ENCODE peak calls at places on chromosomes 12 and 14, in four cellular contexts. One of them, this sample, is unnamed.

GRCh38 chr12:112409906-112410244 is 470 bp upstream of the RPL6 start:
- DNase-seq in suprapubic skin: no peak
- DNase-seq in vagina: no peak
- DNase-seq in transverse colon: no peak
- DNase-seq in this sample: no peak

GRCh38 chr14:79044894-79045624 is 874.9 kb downstream of the NRXN3 start:
- DNase-seq in suprapubic skin: no peak
- DNase-seq in vagina: no peak
- DNase-seq in transverse colon: peak; percentile 29
- DNase-seq in this sample: no peak

GRCh38 chr14:50318031-50318626 is 6.0 kb downstream of the DMAC2L start:
- DNase-seq in suprapubic skin: no peak
- DNase-seq in vagina: no peak
- DNase-seq in transverse colon: no peak
- DNase-seq in this sample: no peak

GRCh38 chr12:8779862-8780261 is 42.6 kb upstream of the A2ML1 start:
- DNase-seq in suprapubic skin: no peak
- DNase-seq in vagina: no peak
- DNase-seq in transverse colon: no peak
- DNase-seq in this sample: no peak

GRCh38 chr12:114401346-114402320 is 4.3 kb downstream of the TBX5 start:
- DNase-seq in suprapubic skin: no peak
- DNase-seq in vagina: no peak
- DNase-seq in transverse colon: no peak
- DNase-seq in this sample: no peak

GRCh38 chr14:51490205-51490604 is 161.5 kb upstream of the FRMD6 start:
- DNase-seq in suprapubic skin: no peak
- DNase-seq in vagina: no peak
- DNase-seq in transverse colon: no peak
- DNase-seq in this sample: no peak

GRCh38 chr12:47876404-47876960 is 28.3 kb downstream of the VDR start:
- DNase-seq in suprapubic skin: no peak
- DNase-seq in vagina: no peak
- DNase-seq in transverse colon: no peak
- DNase-seq in this sample: peak; percentile 58

GRCh38 chr14:39768579-39768978 is 336.3 kb upstream of the FBXO33 start:
- DNase-seq in suprapubic skin: no peak
- DNase-seq in vagina: no peak
- DNase-seq in transverse colon: no peak
- DNase-seq in this sample: no peak

GRCh38 chr12:45327823-45328383 is 112.0 kb downstream of the ANO6 start:
- DNase-seq in suprapubic skin: no peak
- DNase-seq in vagina: no peak
- DNase-seq in transverse colon: no peak
- DNase-seq in this sample: no peak

DNA sequence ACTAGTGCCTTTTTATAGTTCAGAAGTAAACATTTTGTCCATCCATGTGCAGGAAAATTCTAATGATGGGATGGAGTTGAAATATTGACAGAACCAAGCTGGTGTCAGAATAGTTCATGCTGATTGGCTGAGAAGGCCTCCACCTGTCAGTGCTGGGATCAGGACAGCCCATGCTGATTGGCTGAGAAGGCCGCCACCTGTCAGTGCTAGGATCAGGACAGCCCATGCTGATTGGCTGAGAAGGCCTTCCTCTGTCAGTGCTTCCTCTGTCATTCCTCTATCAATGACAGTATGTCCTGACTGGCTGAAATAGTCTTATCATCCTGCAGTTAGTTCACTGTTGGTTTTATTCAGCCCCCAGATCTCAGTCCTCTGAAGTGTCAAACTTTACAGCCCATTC is 95.7 kb downstream of the PPP2R5C start:
- DNase-seq in suprapubic skin: no peak
- DNase-seq in vagina: no peak
- DNase-seq in transverse colon: no peak
- DNase-seq in this sample: no peak
- H3K27ac ChIP-seq in suprapubic skin: no peak overlapping the region
- H3K27ac ChIP-seq in vagina: no peak overlapping the region
- H3K27ac ChIP-seq in transverse colon: peak overlapping the region; percentile 4
- H3K27ac ChIP-seq in this sample: no peak overlapping the region

DNA sequence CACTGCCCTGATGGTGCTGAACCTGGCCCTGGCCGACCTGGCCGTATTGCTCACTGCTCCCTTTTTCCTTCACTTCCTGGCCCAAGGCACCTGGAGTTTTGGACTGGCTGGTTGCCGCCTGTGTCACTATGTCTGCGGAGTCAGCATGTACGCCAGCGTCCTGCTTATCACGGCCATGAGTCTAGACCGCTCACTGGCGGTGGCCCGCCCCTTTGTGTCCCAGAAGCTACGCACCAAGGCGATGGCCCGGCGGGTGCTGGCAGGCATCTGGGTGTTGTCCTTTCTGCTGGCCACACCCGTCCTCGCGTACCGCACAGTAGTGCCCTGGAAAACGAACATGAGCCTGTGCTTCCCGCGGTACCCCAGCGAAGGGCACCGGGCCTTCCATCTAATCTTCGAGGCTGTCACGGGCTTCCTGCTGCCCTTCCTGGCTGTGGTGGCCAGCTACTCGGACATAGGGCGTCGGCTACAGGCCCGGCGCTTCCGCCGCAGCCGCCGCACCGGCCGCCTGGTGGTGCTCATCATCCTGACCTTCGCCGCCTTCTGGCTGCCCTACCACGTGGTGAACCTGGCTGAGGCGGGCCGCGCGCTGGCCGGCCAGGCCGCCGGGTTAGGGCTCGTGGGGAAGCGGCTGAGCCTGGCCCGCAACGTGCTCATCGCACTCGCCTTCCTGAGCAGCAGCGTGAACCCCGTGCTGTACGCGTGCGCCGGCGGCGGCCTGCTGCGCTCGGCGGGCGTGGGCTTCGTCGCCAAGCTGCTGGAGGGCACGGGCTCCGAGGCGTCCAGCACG is 4.7 kb downstream of the LTB4R start:
- DNase-seq in suprapubic skin: peak; percentile 82
- DNase-seq in vagina: no peak
- DNase-seq in transverse colon: peak; percentile 75
- DNase-seq in this sample: no peak
- TF ChIP-seq CTCF in suprapubic skin: peak; percentile 31
- TF ChIP-seq CTCF in vagina: no peak
- TF ChIP-seq CTCF in transverse colon: peak; percentile 41
- TF ChIP-seq CTCF in this sample: no peak

GRCh38 chr14:60723218-60724079 is 702 bp downstream of the SIX4 start:
- DNase-seq in suprapubic skin: no peak
- DNase-seq in vagina: no peak
- DNase-seq in transverse colon: peak; percentile 21
- DNase-seq in this sample: peak; percentile 57
- TF ChIP-seq POLR2AphosphoS5 in suprapubic skin: no peak
- TF ChIP-seq POLR2AphosphoS5 in vagina: no peak
- TF ChIP-seq POLR2AphosphoS5 in transverse colon: no peak
- TF ChIP-seq POLR2AphosphoS5 in this sample: no peak

GRCh38 chr12:104503191-104503590 is 46.4 kb downstream of the CHST11 start:
- DNase-seq in suprapubic skin: no peak
- DNase-seq in vagina: no peak
- DNase-seq in transverse colon: no peak
- DNase-seq in this sample: no peak
- H3K27ac ChIP-seq in suprapubic skin: no peak overlapping the region
- H3K27ac ChIP-seq in vagina: no peak overlapping the region
- H3K27ac ChIP-seq in transverse colon: no peak overlapping the region
- H3K27ac ChIP-seq in this sample: no peak overlapping the region

GRCh38 chr12:58764100-58764953 is 156.0 kb downstream of the LRIG3 start:
- DNase-seq in suprapubic skin: no peak
- DNase-seq in vagina: no peak
- DNase-seq in transverse colon: no peak
- DNase-seq in this sample: no peak

GRCh38 chr12:58765076-58765475 is 155.2 kb downstream of the LRIG3 start:
- DNase-seq in suprapubic skin: no peak
- DNase-seq in vagina: no peak
- DNase-seq in transverse colon: no peak
- DNase-seq in this sample: no peak

DNA sequence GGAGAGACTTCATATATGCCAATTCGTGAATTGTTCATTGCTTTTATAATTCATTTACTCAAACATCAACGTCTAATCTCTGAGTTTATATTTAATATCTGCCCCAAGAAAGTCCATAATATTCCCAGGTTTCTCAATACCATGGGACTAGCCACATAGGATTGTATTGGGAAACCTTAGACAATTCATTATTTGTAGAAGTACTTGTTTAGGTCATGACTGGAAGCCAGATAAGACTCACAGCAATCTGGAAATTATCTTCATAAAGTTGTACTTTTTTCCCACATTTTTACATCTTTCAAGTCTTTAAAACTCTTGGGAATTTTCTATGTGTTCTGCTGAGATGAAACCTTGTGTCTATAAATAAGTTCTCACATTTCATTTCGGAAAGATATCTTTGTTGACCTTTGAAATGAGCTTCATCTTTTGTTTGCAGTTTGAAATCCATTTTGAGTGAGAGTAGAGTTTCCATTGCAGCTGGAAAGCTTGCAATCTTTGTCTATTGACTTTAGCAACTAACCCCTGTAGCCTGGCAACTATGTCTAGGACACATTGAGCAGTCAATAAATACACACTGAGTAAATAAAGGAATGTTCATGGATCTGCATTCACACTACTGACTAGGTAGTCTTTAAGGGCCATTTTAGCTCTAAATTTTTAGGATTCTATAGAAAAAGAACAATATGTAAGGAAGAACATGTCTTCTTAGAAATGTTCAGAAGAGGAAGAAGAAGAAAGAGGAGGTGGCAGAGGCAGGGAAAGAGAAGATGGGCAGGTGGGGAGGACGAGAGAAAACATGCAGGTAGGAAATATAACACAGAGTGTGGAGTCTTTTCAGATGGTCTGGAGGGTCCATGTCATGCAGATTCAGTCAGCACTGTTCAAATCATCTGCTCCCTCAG is 154.4 kb downstream of the LRIG3 start:
- DNase-seq in suprapubic skin: no peak
- DNase-seq in vagina: no peak
- DNase-seq in transverse colon: no peak
- DNase-seq in this sample: no peak
- TF ChIP-seq CTCF in suprapubic skin: no peak
- TF ChIP-seq CTCF in vagina: no peak
- TF ChIP-seq CTCF in transverse colon: no peak
- TF ChIP-seq CTCF in this sample: no peak

GRCh38 chr14:55101698-55102097 is 27.4 kb upstream of the LGALS3 start:
- DNase-seq in suprapubic skin: no peak
- DNase-seq in vagina: no peak
- DNase-seq in transverse colon: no peak
- DNase-seq in this sample: no peak

GRCh38 chr14:55103005-55103640 is 25.9 kb upstream of the LGALS3 start:
- DNase-seq in suprapubic skin: peak; percentile 94
- DNase-seq in vagina: peak; percentile 99
- DNase-seq in transverse colon: peak; percentile 91
- DNase-seq in this sample: peak; percentile 92

GRCh38 chr14:55099741-55100140 is 29.3 kb upstream of the LGALS3 start:
- DNase-seq in suprapubic skin: no peak
- DNase-seq in vagina: no peak
- DNase-seq in transverse colon: no peak
- DNase-seq in this sample: no peak

GRCh38 chr14:55104051-55104954 is 24.7 kb upstream of the LGALS3 start:
- DNase-seq in suprapubic skin: no peak
- DNase-seq in vagina: no peak
- DNase-seq in transverse colon: no peak
- DNase-seq in this sample: no peak

GRCh38 chr14:55102141-55102547 is 26.9 kb upstream of the LGALS3 start:
- DNase-seq in suprapubic skin: peak; percentile 90
- DNase-seq in vagina: peak; percentile 98
- DNase-seq in transverse colon: peak; percentile 77
- DNase-seq in this sample: peak; percentile 82
- TF ChIP-seq POLR2AphosphoS5 in suprapubic skin: peak; percentile 96
- TF ChIP-seq POLR2AphosphoS5 in vagina: peak; percentile 94
- TF ChIP-seq POLR2AphosphoS5 in transverse colon: peak; percentile 88
- TF ChIP-seq POLR2AphosphoS5 in this sample: peak; percentile 98

DNA sequence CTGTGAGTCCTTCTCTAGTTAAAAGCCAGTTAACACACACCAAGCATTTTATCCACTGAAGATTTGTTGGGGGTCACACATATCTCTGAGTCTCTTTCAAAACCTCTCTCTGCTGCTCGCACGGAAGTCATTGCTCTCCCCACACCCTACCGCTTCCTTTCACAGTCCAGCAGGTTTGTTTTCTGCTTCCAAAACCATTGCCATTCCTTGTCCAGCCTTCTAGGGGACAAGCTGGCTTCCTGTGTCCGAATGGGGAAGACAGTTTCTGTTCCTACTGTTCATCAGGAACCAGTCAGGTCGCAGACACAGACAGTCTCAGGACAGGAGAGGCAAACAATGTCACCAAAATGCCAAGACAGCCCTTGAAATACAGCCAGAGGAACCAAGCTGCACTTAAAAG is 59.3 kb upstream of the STON2 start:
- DNase-seq in suprapubic skin: no peak
- DNase-seq in vagina: no peak
- DNase-seq in transverse colon: no peak
- DNase-seq in this sample: no peak
- H3K27ac ChIP-seq in suprapubic skin: no peak overlapping the region
- H3K27ac ChIP-seq in vagina: no peak overlapping the region
- H3K27ac ChIP-seq in transverse colon: no peak overlapping the region
- H3K27ac ChIP-seq in this sample: no peak overlapping the region

GRCh38 chr14:23151342-23151741 is 32.1 kb downstream of the SLC7A8 start:
- DNase-seq in suprapubic skin: no peak
- DNase-seq in vagina: no peak
- DNase-seq in transverse colon: no peak
- DNase-seq in this sample: no peak

GRCh38 chr14:23153891-23154796 is 29.3 kb downstream of the SLC7A8 start:
- DNase-seq in suprapubic skin: peak; percentile 97
- DNase-seq in vagina: peak; percentile 97
- DNase-seq in transverse colon: peak; percentile 85
- DNase-seq in this sample: peak; percentile 91

GRCh38 chr14:23149745-23150144 is 30.7 kb upstream of the CEBPE start:
- DNase-seq in suprapubic skin: no peak
- DNase-seq in vagina: no peak
- DNase-seq in transverse colon: no peak
- DNase-seq in this sample: no peak

GRCh38 chr14:23159516-23159915 is 23.9 kb downstream of the SLC7A8 start:
- DNase-seq in suprapubic skin: no peak
- DNase-seq in vagina: no peak
- DNase-seq in transverse colon: no peak
- DNase-seq in this sample: no peak

GRCh38 chr14:23154876-23155587 is 28.4 kb downstream of the SLC7A8 start:
- DNase-seq in suprapubic skin: peak; percentile 88
- DNase-seq in vagina: peak; percentile 96
- DNase-seq in transverse colon: peak; percentile 61
- DNase-seq in this sample: peak; percentile 80
- TF ChIP-seq CTCF in suprapubic skin: no peak
- TF ChIP-seq CTCF in vagina: no peak
- TF ChIP-seq CTCF in transverse colon: no peak
- TF ChIP-seq CTCF in this sample: no peak

GRCh38 chr14:100341301-100342031 is 18.3 kb downstream of the SLC25A47 start:
- DNase-seq in suprapubic skin: peak; percentile 65
- DNase-seq in vagina: peak; percentile 80
- DNase-seq in transverse colon: no peak
- DNase-seq in this sample: no peak
- TF ChIP-seq POLR2AphosphoS5 in suprapubic skin: no peak
- TF ChIP-seq POLR2AphosphoS5 in vagina: peak; percentile 79
- TF ChIP-seq POLR2AphosphoS5 in transverse colon: no peak
- TF ChIP-seq POLR2AphosphoS5 in this sample: no peak